ENCODE peak calls at places on chromosomes 4 and X, in four cellular contexts. Z, T, N and H are unnamed samples.

GRCh38 chrX:103727115-103727514 is 16.4 kb downstream of the TMEM31 start:
- DNase-seq in Z (no peak), T (no peak), N (no peak), H (peak; percentile 80)

GRCh38 chr4:156771171-156771837 is 200.3 kb downstream of the PDGFC start:
- DNase-seq in T (peak; percentile 57), N (peak; percentile 33), Z (peak; percentile 5), H (no peak)

GRCh38 chrX:76253432-76253831 is 80.6 kb downstream of the PBDC1 start:
- DNase-seq in T (peak; percentile 62), N (peak; percentile 38), Z (peak; percentile 24), H (peak; percentile 73)

GRCh38 chrX:109777749-109778148 is 44.7 kb upstream of the ACSL4 start:
- DNase-seq in T (no peak), Z (no peak), N (no peak), H (no peak)

GRCh38 chrX:572490-573124 is 58.0 kb upstream of the SHOX start:
- DNase-seq in T (no peak), N (no peak), Z (no peak), H (no peak)

GRCh38 chrX:119667111-119667928 is 25.6 kb downstream of the SEPTIN6 start:
- DNase-seq in Z (peak; percentile 39), T (no peak), N (no peak), H (no peak)

GRCh38 chrX:101676571-101676970 is 16.9 kb upstream of the ARMCX2 start:
- DNase-seq in T (no peak), Z (no peak), N (no peak), H (no peak)

GRCh38 chr4:174005422-174005821 is 278.0 kb downstream of the FBXO8 start:
- DNase-seq in Z (no peak), N (no peak), T (no peak), H (no peak)

GRCh38 chr4:155802573-155802972 is 43.8 kb downstream of the GUCY1B1 start:
- DNase-seq in Z (no peak), T (no peak), N (no peak), H (no peak)

GRCh38 chr4:17168571-17168970 is 270.1 kb upstream of the LDB2 start:
- DNase-seq in T (no peak), Z (no peak), N (no peak), H (peak; percentile 61)

GRCh38 chrX:13494562-13494961 is 74.8 kb upstream of the EGFL6 start:
- DNase-seq in T (no peak), N (no peak), Z (no peak), H (no peak)

GRCh38 chrX:135543924-135544323 is 23.5 kb downstream of the INTS6L start:
- DNase-seq in N (peak; percentile 31), Z (no peak), T (no peak), H (peak; percentile 58)

GRCh38 chr4:139553751-139554670 is 2.0 kb downstream of the SETD7 start:
- DNase-seq in T (no peak), Z (no peak), N (no peak), H (no peak)

GRCh38 chrX:17741123-17741511 is 3.8 kb downstream of the SCML1 start:
- DNase-seq in N (no peak), Z (no peak), T (no peak), H (no peak)

GRCh38 chr4:57291911-57292310 is 181.7 kb upstream of the IGFBP7 start:
- DNase-seq in N (no peak), Z (no peak), T (no peak), H (no peak)

GRCh38 chr4:10639100-10639499 is 45.5 kb downstream of the CLNK start:
- DNase-seq in N (no peak), Z (no peak), T (no peak), H (no peak)

GRCh38 chrX:95076449-95076848 is 1402.4 kb downstream of the FAM133A start:
- DNase-seq in T (no peak), N (no peak), Z (peak; percentile 0), H (peak; percentile 75)

GRCh38 chrX:31154941-31155340 is 83.1 kb upstream of the FTHL17 start:
- DNase-seq in N (no peak), Z (peak; percentile 10), T (no peak), H (no peak)

GRCh38 chrX:136851526-136851925 is 29.0 kb downstream of the RBMX start:
- DNase-seq in Z (no peak), T (no peak), N (no peak), H (no peak)

GRCh38 chrX:87697409-87697808 is 179.8 kb downstream of the KLHL4 start:
- DNase-seq in Z (no peak), T (no peak), N (no peak), H (no peak)

GRCh38 chrX:22365460-22365859 is 92.7 kb downstream of the CBLL2 start:
- DNase-seq in N (no peak), T (no peak), Z (no peak), H (no peak)

GRCh38 chrX:114675365-114675764 is 91.5 kb downstream of the HTR2C start:
- DNase-seq in Z (no peak), T (no peak), N (no peak), H (no peak)

GRCh38 chr4:136863756-136864155 is 668.5 kb downstream of the PCDH18 start:
- DNase-seq in T (no peak), N (peak; percentile 34), Z (no peak), H (peak; percentile 61)

GRCh38 chr4:102569200-102569599 is 68.0 kb downstream of the NFKB1 start:
- DNase-seq in N (no peak), Z (no peak), T (no peak), H (no peak)

GRCh38 chr4:22129454-22130075 is 181.0 kb upstream of the KCNIP4 start:
- DNase-seq in T (peak; percentile 21), N (peak; percentile 76), Z (peak; percentile 25), H (peak; percentile 88)

GRCh38 chrX:133321441-133321840 is 93.8 kb downstream of the GPC4 start:
- DNase-seq in Z (no peak), N (no peak), T (no peak), H (no peak)

GRCh38 chrX:39504850-39505259 is 592.9 kb downstream of the BCOR start:
- DNase-seq in T (no peak), Z (no peak), N (no peak), H (no peak)

GRCh38 chrX:39757971-39758370 is 339.8 kb downstream of the BCOR start:
- DNase-seq in Z (no peak), N (no peak), T (no peak), H (no peak)

GRCh38 chrX:53445977-53446376 is 11.8 kb upstream of the HSD17B10 start:
- DNase-seq in Z (peak; percentile 40), T (peak; percentile 51), N (peak; percentile 49), H (peak; percentile 77)

GRCh38 chr4:174828845-174829701 is at the start of gene GLRA3:
- DNase-seq in T (peak; percentile 34), N (peak; percentile 99), Z (peak; percentile 79), H (peak; percentile 99)

GRCh38 chrX:151175283-151176062 is 911 bp upstream of the GPR50 start:
- DNase-seq in N (no peak), T (no peak), Z (no peak), H (peak; percentile 58)

GRCh38 chr4:1244978-1245471 is 3.9 kb downstream of the CTBP1 start:
- DNase-seq in Z (no peak), N (no peak), T (no peak), H (peak; percentile 32)
- H3K4me1 ChIP-seq in Z (peaks cover 10% of the 10 kb centered on the region), N (no peaks in the 10 kb centered on the region), T (peaks cover 63% of the 10 kb centered on the region), H (peaks cover 4% of the 10 kb centered on the region)

GRCh38 chr4:148633720-148634119 is 191.5 kb upstream of the NR3C2 start:
- DNase-seq in N (no peak), Z (no peak), T (no peak), H (no peak)
- H3K9me3 ChIP-seq in N (peaks cover 9% of the 10 kb centered on the region), Z (no peaks in the 10 kb centered on the region), T (no peaks in the 10 kb centered on the region), H (peaks cover 27% of the 10 kb centered on the region)

GRCh38 chr4:3679071-3679825 is 86.9 kb upstream of the ADRA2C start:
- DNase-seq in Z (no peak), T (no peak), N (peak; percentile 18), H (peak; percentile 44)

GRCh38 chr4:3676196-3676595 is 90.0 kb upstream of the ADRA2C start:
- DNase-seq in Z (no peak), T (no peak), N (no peak), H (no peak)

GRCh38 chr4:3675251-3676115 is 90.7 kb upstream of the ADRA2C start:
- DNase-seq in Z (no peak), T (no peak), N (peak; percentile 76), H (peak; percentile 70)

GRCh38 chr4:3677671-3678070 is 88.5 kb upstream of the ADRA2C start:
- DNase-seq in N (no peak), Z (no peak), T (no peak), H (peak; percentile 50)

GRCh38 chr4:3676907-3677495 is 89.2 kb upstream of the ADRA2C start:
- DNase-seq in T (no peak), N (no peak), Z (no peak), H (peak; percentile 32)
- H3K27ac ChIP-seq in T (no peak overlapping the region), N (no peak overlapping the region), Z (no peak overlapping the region), H (no peak overlapping the region)

GRCh38 chr4:20043992-20044391 is 207.7 kb upstream of the SLIT2 start:
- DNase-seq in Z (no peak), N (no peak), T (no peak), H (no peak)

GRCh38 chr4:20044936-20045335 is 206.8 kb upstream of the SLIT2 start:
- DNase-seq in N (no peak), Z (no peak), T (no peak), H (no peak)

GRCh38 chr4:20042769-20043168 is 208.9 kb upstream of the SLIT2 start:
- DNase-seq in Z (no peak), N (no peak), T (no peak), H (no peak)

GRCh38 chr4:20046179-20046578 is 205.5 kb upstream of the SLIT2 start:
- DNase-seq in Z (no peak), T (no peak), N (no peak), H (no peak)

GRCh38 chr4:20044502-20044911 is 207.2 kb upstream of the SLIT2 start:
- DNase-seq in N (no peak), Z (no peak), T (no peak), H (no peak)
- H3K4me1 ChIP-seq in N (peaks cover 6% of the 10 kb centered on the region), Z (peaks cover 22% of the 10 kb centered on the region), T (peaks cover 15% of the 10 kb centered on the region), H (no peaks in the 10 kb centered on the region)

GRCh38 chrX:65997978-65998717 is 41.7 kb downstream of the VSIG4 start:
- DNase-seq in N (no peak), T (no peak), Z (no peak), H (no peak)
- H3K9me3 ChIP-seq in N (peaks cover 40% of the 10 kb centered on the region), T (no peaks in the 10 kb centered on the region), Z (no peaks in the 10 kb centered on the region), H (no peaks in the 10 kb centered on the region)

DNA sequence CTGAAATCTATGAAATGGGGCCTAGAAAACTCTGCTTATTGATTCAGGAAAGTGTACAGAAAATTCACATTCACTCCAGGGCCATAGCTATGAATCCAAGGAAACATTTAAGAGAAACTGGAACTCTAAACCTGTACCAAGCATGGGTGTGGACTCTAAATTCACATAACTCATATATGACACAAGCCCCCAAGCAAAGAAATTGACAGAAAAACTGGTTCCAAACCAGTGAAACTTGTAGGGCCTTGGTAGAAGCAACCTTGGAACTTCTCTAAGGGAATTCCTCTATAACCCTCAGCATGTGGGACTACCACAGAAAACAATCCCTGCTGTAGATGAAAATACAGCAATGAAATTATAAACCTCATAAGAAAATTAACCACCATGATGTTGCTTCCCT is 106.6 kb upstream of the NRK start:
- DNase-seq in T (no peak), Z (no peak), N (no peak), H (no peak)
- H3K27ac ChIP-seq in T (no peak overlapping the region), Z (no peak overlapping the region), N (no peak overlapping the region), H (no peak overlapping the region)

GRCh38 chr4:86957214-86957613 is 22.4 kb downstream of the AFF1 start:
- DNase-seq in T (no peak), N (no peak), Z (no peak), H (no peak)
- H3K4me1 ChIP-seq in T (peaks cover 39% of the 10 kb centered on the region), N (peaks cover 17% of the 10 kb centered on the region), Z (peaks cover 4% of the 10 kb centered on the region), H (peaks cover 29% of the 10 kb centered on the region)